ENCODE peak calls at places on chromosomes 4 and X, in nine cellular contexts. One of them, this sample, is unnamed.

GRCh38 chrX:1137531-1137930 is 74.9 kb downstream of the CRLF2 start:
- DNase-seq in H54: no peak
- DNase-seq in AML-193: no peak
- DNase-seq in activated T-cell treated with anti-CD3 and anti-CD28 coated beads for 48 hours: no peak
- DNase-seq in pancreas: no peak
- DNase-seq in upper lobe of right lung: no peak
- DNase-seq in epithelial cell of proximal tubule: no peak
- DNase-seq in fibroblast of gingiva: no peak
- DNase-seq in AG09309: no peak
- DNase-seq in this sample: no peak

GRCh38 chr4:23355263-23355662 is 534.6 kb downstream of the PPARGC1A start:
- DNase-seq in activated T-cell treated with anti-CD3 and anti-CD28 coated beads for 48 hours: no peak
- DNase-seq in AML-193: no peak
- DNase-seq in H54: no peak
- DNase-seq in upper lobe of right lung: no peak
- DNase-seq in epithelial cell of proximal tubule: no peak
- DNase-seq in pancreas: no peak
- DNase-seq in fibroblast of gingiva: peak; percentile 3
- DNase-seq in AG09309: no peak
- DNase-seq in this sample: no peak

GRCh38 chr4:41949531-41949930 is 14.3 kb downstream of the TMEM33 start:
- DNase-seq in upper lobe of right lung: no peak
- DNase-seq in epithelial cell of proximal tubule: no peak
- DNase-seq in activated T-cell treated with anti-CD3 and anti-CD28 coated beads for 48 hours: no peak
- DNase-seq in fibroblast of gingiva: peak; percentile 52
- DNase-seq in AG09309: no peak
- DNase-seq in H54: no peak
- DNase-seq in AML-193: no peak
- DNase-seq in pancreas: no peak
- DNase-seq in this sample: no peak

GRCh38 chr4:145956288-145956890 is 17.8 kb upstream of the ZNF827 start:
- DNase-seq in upper lobe of right lung: no peak
- DNase-seq in AG09309: no peak
- DNase-seq in epithelial cell of proximal tubule: no peak
- DNase-seq in fibroblast of gingiva: peak; percentile 33
- DNase-seq in H54: no peak
- DNase-seq in AML-193: peak; percentile 5
- DNase-seq in activated T-cell treated with anti-CD3 and anti-CD28 coated beads for 48 hours: peak; percentile 13
- DNase-seq in pancreas: no peak
- DNase-seq in this sample: no peak

GRCh38 chrX:38694394-38694793 is 106.9 kb upstream of the MID1IP1 start:
- DNase-seq in AG09309: no peak
- DNase-seq in H54: no peak
- DNase-seq in pancreas: no peak
- DNase-seq in activated T-cell treated with anti-CD3 and anti-CD28 coated beads for 48 hours: no peak
- DNase-seq in fibroblast of gingiva: peak; percentile 58
- DNase-seq in AML-193: no peak
- DNase-seq in epithelial cell of proximal tubule: no peak
- DNase-seq in upper lobe of right lung: no peak
- DNase-seq in this sample: no peak

GRCh38 chr4:42302348-42302747 is 94.9 kb upstream of the SHISA3 start:
- DNase-seq in AML-193: peak; percentile 13
- DNase-seq in fibroblast of gingiva: no peak
- DNase-seq in H54: peak; percentile 9
- DNase-seq in epithelial cell of proximal tubule: no peak
- DNase-seq in activated T-cell treated with anti-CD3 and anti-CD28 coated beads for 48 hours: no peak
- DNase-seq in AG09309: no peak
- DNase-seq in pancreas: no peak
- DNase-seq in upper lobe of right lung: no peak
- DNase-seq in this sample: peak; percentile 47

GRCh38 chr4:162952232-162952631 is 214.5 kb downstream of the NAF1 start:
- DNase-seq in activated T-cell treated with anti-CD3 and anti-CD28 coated beads for 48 hours: no peak
- DNase-seq in upper lobe of right lung: no peak
- DNase-seq in AML-193: no peak
- DNase-seq in AG09309: no peak
- DNase-seq in H54: peak; percentile 2
- DNase-seq in pancreas: no peak
- DNase-seq in epithelial cell of proximal tubule: peak; percentile 59
- DNase-seq in fibroblast of gingiva: no peak
- DNase-seq in this sample: no peak

GRCh38 chr4:82784615-82785247 is 13.9 kb downstream of the SCD5 start:
- DNase-seq in upper lobe of right lung: no peak
- DNase-seq in fibroblast of gingiva: no peak
- DNase-seq in activated T-cell treated with anti-CD3 and anti-CD28 coated beads for 48 hours: no peak
- DNase-seq in AG09309: no peak
- DNase-seq in pancreas: no peak
- DNase-seq in AML-193: no peak
- DNase-seq in H54: no peak
- DNase-seq in epithelial cell of proximal tubule: no peak
- DNase-seq in this sample: no peak

GRCh38 chr4:131370846-131371245 is 1778.2 kb upstream of the PCDH10 start:
- DNase-seq in pancreas: no peak
- DNase-seq in AML-193: no peak
- DNase-seq in fibroblast of gingiva: no peak
- DNase-seq in upper lobe of right lung: no peak
- DNase-seq in AG09309: no peak
- DNase-seq in epithelial cell of proximal tubule: peak; percentile 77
- DNase-seq in activated T-cell treated with anti-CD3 and anti-CD28 coated beads for 48 hours: no peak
- DNase-seq in H54: no peak
- DNase-seq in this sample: no peak

GRCh38 chr4:165814256-165815010 is 58.6 kb upstream of the TLL1 start:
- DNase-seq in fibroblast of gingiva: peak; percentile 3
- DNase-seq in AG09309: no peak
- DNase-seq in H54: no peak
- DNase-seq in upper lobe of right lung: no peak
- DNase-seq in epithelial cell of proximal tubule: peak; percentile 59
- DNase-seq in pancreas: no peak
- DNase-seq in AML-193: no peak
- DNase-seq in activated T-cell treated with anti-CD3 and anti-CD28 coated beads for 48 hours: no peak
- DNase-seq in this sample: no peak

GRCh38 chr4:20284990-20285389 is 33.3 kb downstream of the SLIT2 start:
- DNase-seq in pancreas: no peak
- DNase-seq in epithelial cell of proximal tubule: peak; percentile 45
- DNase-seq in H54: peak; percentile 2
- DNase-seq in upper lobe of right lung: no peak
- DNase-seq in AML-193: no peak
- DNase-seq in AG09309: no peak
- DNase-seq in activated T-cell treated with anti-CD3 and anti-CD28 coated beads for 48 hours: no peak
- DNase-seq in fibroblast of gingiva: no peak
- DNase-seq in this sample: no peak

GRCh38 chrX:109797311-109797975 is 64.4 kb upstream of the ACSL4 start:
- DNase-seq in H54: no peak
- DNase-seq in epithelial cell of proximal tubule: no peak
- DNase-seq in upper lobe of right lung: no peak
- DNase-seq in AML-193: no peak
- DNase-seq in fibroblast of gingiva: peak; percentile 68
- DNase-seq in AG09309: no peak
- DNase-seq in activated T-cell treated with anti-CD3 and anti-CD28 coated beads for 48 hours: no peak
- DNase-seq in pancreas: peak; percentile 19
- DNase-seq in this sample: no peak

GRCh38 chr4:119873132-119873531 is 193.5 kb downstream of the MAD2L1 start:
- DNase-seq in upper lobe of right lung: no peak
- DNase-seq in AML-193: no peak
- DNase-seq in pancreas: no peak
- DNase-seq in activated T-cell treated with anti-CD3 and anti-CD28 coated beads for 48 hours: no peak
- DNase-seq in fibroblast of gingiva: no peak
- DNase-seq in epithelial cell of proximal tubule: no peak
- DNase-seq in AG09309: no peak
- DNase-seq in H54: no peak
- DNase-seq in this sample: no peak

GRCh38 chrX:30312858-30313257 is 3.7 kb upstream of the NR0B1 start:
- DNase-seq in AG09309: no peak
- DNase-seq in pancreas: no peak
- DNase-seq in fibroblast of gingiva: no peak
- DNase-seq in activated T-cell treated with anti-CD3 and anti-CD28 coated beads for 48 hours: no peak
- DNase-seq in epithelial cell of proximal tubule: no peak
- DNase-seq in H54: no peak
- DNase-seq in AML-193: no peak
- DNase-seq in upper lobe of right lung: no peak
- DNase-seq in this sample: no peak

GRCh38 chr4:8581094-8581861 is 1.1 kb downstream of the GPR78 start:
- DNase-seq in AML-193: no peak
- DNase-seq in activated T-cell treated with anti-CD3 and anti-CD28 coated beads for 48 hours: no peak
- DNase-seq in AG09309: no peak
- DNase-seq in epithelial cell of proximal tubule: no peak
- DNase-seq in fibroblast of gingiva: no peak
- DNase-seq in upper lobe of right lung: peak; percentile 56
- DNase-seq in pancreas: no peak
- DNase-seq in H54: no peak
- DNase-seq in this sample: no peak

GRCh38 chr4:147546341-147546740 is 65.4 kb downstream of the EDNRA start:
- DNase-seq in pancreas: no peak
- DNase-seq in H54: no peak
- DNase-seq in upper lobe of right lung: no peak
- DNase-seq in AML-193: no peak
- DNase-seq in AG09309: peak; percentile 71
- DNase-seq in epithelial cell of proximal tubule: no peak
- DNase-seq in activated T-cell treated with anti-CD3 and anti-CD28 coated beads for 48 hours: no peak
- DNase-seq in fibroblast of gingiva: peak; percentile 90
- DNase-seq in this sample: no peak

GRCh38 chr4:40453912-40454311 is 118.8 kb downstream of the CHRNA9 start:
- DNase-seq in AML-193: no peak
- DNase-seq in fibroblast of gingiva: no peak
- DNase-seq in activated T-cell treated with anti-CD3 and anti-CD28 coated beads for 48 hours: no peak
- DNase-seq in H54: no peak
- DNase-seq in AG09309: no peak
- DNase-seq in upper lobe of right lung: no peak
- DNase-seq in pancreas: no peak
- DNase-seq in epithelial cell of proximal tubule: no peak
- DNase-seq in this sample: no peak

GRCh38 chrX:46561931-46562721 is 11.4 kb upstream of the CHST7 start:
- DNase-seq in activated T-cell treated with anti-CD3 and anti-CD28 coated beads for 48 hours: no peak
- DNase-seq in upper lobe of right lung: no peak
- DNase-seq in AG09309: no peak
- DNase-seq in fibroblast of gingiva: no peak
- DNase-seq in pancreas: peak; percentile 20
- DNase-seq in AML-193: peak; percentile 2
- DNase-seq in H54: no peak
- DNase-seq in epithelial cell of proximal tubule: no peak
- DNase-seq in this sample: no peak

GRCh38 chrX:115957862-115958490 is 212.6 kb upstream of the AGTR2 start:
- DNase-seq in fibroblast of gingiva: no peak
- DNase-seq in H54: no peak
- DNase-seq in pancreas: no peak
- DNase-seq in activated T-cell treated with anti-CD3 and anti-CD28 coated beads for 48 hours: no peak
- DNase-seq in AML-193: no peak
- DNase-seq in upper lobe of right lung: no peak
- DNase-seq in epithelial cell of proximal tubule: no peak
- DNase-seq in AG09309: no peak
- DNase-seq in this sample: no peak

GRCh38 chr4:8218371-8219050 is 19.4 kb downstream of the SH3TC1 start:
- DNase-seq in H54: no peak
- DNase-seq in epithelial cell of proximal tubule: no peak
- DNase-seq in AG09309: no peak
- DNase-seq in AML-193: no peak
- DNase-seq in upper lobe of right lung: no peak
- DNase-seq in pancreas: no peak
- DNase-seq in activated T-cell treated with anti-CD3 and anti-CD28 coated beads for 48 hours: no peak
- DNase-seq in fibroblast of gingiva: no peak
- DNase-seq in this sample: no peak

GRCh38 chr4:37976991-37977470 is 16.8 kb downstream of the PTTG2 start:
- DNase-seq in pancreas: peak; percentile 83
- DNase-seq in epithelial cell of proximal tubule: no peak
- DNase-seq in AML-193: peak; percentile 68
- DNase-seq in AG09309: no peak
- DNase-seq in activated T-cell treated with anti-CD3 and anti-CD28 coated beads for 48 hours: peak; percentile 75
- DNase-seq in fibroblast of gingiva: peak; percentile 74
- DNase-seq in upper lobe of right lung: peak; percentile 92
- DNase-seq in H54: peak; percentile 52
- DNase-seq in this sample: no peak

GRCh38 chrX:139113682-139114081 is 402.2 kb upstream of the FGF13 start:
- DNase-seq in epithelial cell of proximal tubule: no peak
- DNase-seq in upper lobe of right lung: no peak
- DNase-seq in H54: no peak
- DNase-seq in pancreas: no peak
- DNase-seq in activated T-cell treated with anti-CD3 and anti-CD28 coated beads for 48 hours: no peak
- DNase-seq in AML-193: peak; percentile 14
- DNase-seq in AG09309: no peak
- DNase-seq in fibroblast of gingiva: no peak
- DNase-seq in this sample: no peak

GRCh38 chr4:8392591-8393190 is 47.8 kb downstream of the ACOX3 start:
- DNase-seq in AG09309: no peak
- DNase-seq in epithelial cell of proximal tubule: no peak
- DNase-seq in upper lobe of right lung: no peak
- DNase-seq in activated T-cell treated with anti-CD3 and anti-CD28 coated beads for 48 hours: no peak
- DNase-seq in AML-193: no peak
- DNase-seq in fibroblast of gingiva: no peak
- DNase-seq in H54: no peak
- DNase-seq in pancreas: no peak
- DNase-seq in this sample: no peak

GRCh38 chr4:118281611-118282442 is 71.0 kb downstream of the PRSS12 start:
- DNase-seq in fibroblast of gingiva: peak; percentile 48
- DNase-seq in AG09309: no peak
- DNase-seq in AML-193: no peak
- DNase-seq in epithelial cell of proximal tubule: no peak
- DNase-seq in upper lobe of right lung: no peak
- DNase-seq in pancreas: no peak
- DNase-seq in activated T-cell treated with anti-CD3 and anti-CD28 coated beads for 48 hours: no peak
- DNase-seq in H54: no peak
- DNase-seq in this sample: no peak

GRCh38 chr4:20017035-20017434 is 234.7 kb upstream of the SLIT2 start:
- DNase-seq in AG09309: peak; percentile 82
- DNase-seq in H54: no peak
- DNase-seq in upper lobe of right lung: no peak
- DNase-seq in epithelial cell of proximal tubule: no peak
- DNase-seq in fibroblast of gingiva: peak; percentile 81
- DNase-seq in AML-193: no peak
- DNase-seq in pancreas: no peak
- DNase-seq in activated T-cell treated with anti-CD3 and anti-CD28 coated beads for 48 hours: no peak
- DNase-seq in this sample: no peak

GRCh38 chrX:40167240-40168182 is 69.8 kb upstream of the BCOR start:
- DNase-seq in H54: no peak
- DNase-seq in pancreas: no peak
- DNase-seq in fibroblast of gingiva: no peak
- DNase-seq in activated T-cell treated with anti-CD3 and anti-CD28 coated beads for 48 hours: no peak
- DNase-seq in epithelial cell of proximal tubule: no peak
- DNase-seq in AG09309: no peak
- DNase-seq in AML-193: no peak
- DNase-seq in upper lobe of right lung: no peak
- DNase-seq in this sample: no peak

GRCh38 chrX:111519215-111519614 is 7.8 kb downstream of the SERTM2 start:
- DNase-seq in upper lobe of right lung: no peak
- DNase-seq in pancreas: no peak
- DNase-seq in fibroblast of gingiva: no peak
- DNase-seq in epithelial cell of proximal tubule: no peak
- DNase-seq in activated T-cell treated with anti-CD3 and anti-CD28 coated beads for 48 hours: no peak
- DNase-seq in H54: no peak
- DNase-seq in AG09309: no peak
- DNase-seq in AML-193: no peak
- DNase-seq in this sample: no peak

GRCh38 chrX:100643943-100644587 is at the start of gene SRPX2:
- DNase-seq in epithelial cell of proximal tubule: peak; percentile 57
- DNase-seq in pancreas: no peak
- DNase-seq in H54: peak; percentile 33
- DNase-seq in fibroblast of gingiva: peak; percentile 85
- DNase-seq in AML-193: no peak
- DNase-seq in activated T-cell treated with anti-CD3 and anti-CD28 coated beads for 48 hours: no peak
- DNase-seq in AG09309: peak; percentile 67
- DNase-seq in upper lobe of right lung: no peak
- DNase-seq in this sample: no peak

GRCh38 chr4:114386637-114387233 is 211.9 kb upstream of the UGT8 start:
- DNase-seq in epithelial cell of proximal tubule: no peak
- DNase-seq in H54: no peak
- DNase-seq in pancreas: no peak
- DNase-seq in AG09309: no peak
- DNase-seq in activated T-cell treated with anti-CD3 and anti-CD28 coated beads for 48 hours: no peak
- DNase-seq in AML-193: peak; percentile 46
- DNase-seq in fibroblast of gingiva: peak; percentile 36
- DNase-seq in upper lobe of right lung: no peak
- DNase-seq in this sample: no peak